ENCODE peak calls at places on chromosomes 2 and 18, in seven cellular contexts. U is K562; H is adipocyte; Z is WTC11; T is aorta; C is effector CD4-positive, alpha-beta T cell; Y is cardiac muscle cell. O is an unnamed sample.
A peak's percentile ranks its signal among the peaks of the same experiment; 100 is the strongest.

GRCh38 chr2:240705204-240705781 is 13.6 kb downstream of the AQP12A start:
- DNase-seq in T (peak; percentile 28), Z (no peak), H (no peak), C (no peak), Y (no peak), U (no peak), O (no peak)

GRCh38 chr18:26267350-26267749 is 41.1 kb downstream of the TAF4B start:
- DNase-seq in Y (no peak), H (no peak), T (no peak), Z (no peak), U (no peak), C (no peak), O (no peak)

GRCh38 chr18:32918692-32919250 is 145.9 kb upstream of the KLHL14 start:
- DNase-seq in C (no peak), Y (no peak), T (no peak), H (no peak), Z (no peak), U (no peak), O (no peak)

GRCh38 chr2:150513647-150514046 is 26.2 kb upstream of the RND3 start:
- DNase-seq in T (no peak), Z (no peak), U (no peak), H (no peak), Y (no peak), C (no peak), O (peak; percentile 65)

GRCh38 chr2:178208817-178209216 is 14.5 kb downstream of the OSBPL6 start:
- DNase-seq in Y (peak; percentile 21), U (peak; percentile 26), H (peak; percentile 24), Z (no peak), T (no peak), C (no peak), O (no peak)

GRCh38 chr18:32437080-32437834 is 33.4 kb downstream of the GAREM1 start:
- DNase-seq in U (no peak), C (no peak), H (no peak), T (no peak), Z (no peak), Y (no peak), O (no peak)

GRCh38 chr18:26813043-26813442 is 52.5 kb downstream of the AQP4 start:
- DNase-seq in C (no peak), Z (peak; percentile 62), H (no peak), Y (peak; percentile 35), T (no peak), U (peak; percentile 7), O (no peak)

GRCh38 chr18:58603365-58604067 is 25.4 kb downstream of the ALPK2 start:
- DNase-seq in T (no peak), Z (no peak), C (no peak), Y (peak; percentile 55), H (peak; percentile 55), U (no peak), O (peak; percentile 42)

GRCh38 chr2:217790681-217791392 is 212.0 kb downstream of the TNS1 start:
- DNase-seq in C (no peak), Y (no peak), U (no peak), Z (no peak), H (peak; percentile 71), T (no peak), O (peak; percentile 72)

GRCh38 chr2:238589591-238590460 is 163.1 kb downstream of the ASB1 start:
- DNase-seq in T (no peak), C (no peak), H (no peak), Z (no peak), U (no peak), Y (no peak), O (no peak)

GRCh38 chr2:164785447-164785846 is 56.2 kb downstream of the COBLL1 start:
- DNase-seq in Z (no peak), H (peak; percentile 69), C (no peak), Y (no peak), U (no peak), T (no peak), O (peak; percentile 86)

GRCh38 chr2:147082850-147083522 is 761.8 kb upstream of the ACVR2A start:
- DNase-seq in C (peak; percentile 24), H (peak; percentile 48), Y (peak; percentile 70), T (no peak), Z (peak; percentile 69), U (peak; percentile 50), O (peak; percentile 52)

O was measured in EH.